ENCODE peak calls at places on chromosome 5, in ten cellular contexts. U, Y, R, P, M, C, Q, V, K and Z are unnamed samples.

GRCh38 chr5:107272954-107273353 is 397.8 kb downstream of the EFNA5 start:
- DNase-seq in M (no peak), Q (no peak), P (no peak), R (no peak), K (no peak), V (no peak), U (no peak), C (no peak), Y (no peak), Z (no peak)

GRCh38 chr5:96209829-96210228 is 223.2 kb downstream of the PCSK1 start:
- DNase-seq in Y (peak; percentile 77), V (no peak), Q (no peak), C (no peak), P (no peak), K (no peak), M (no peak), U (no peak), R (no peak), Z (no peak)

GRCh38 chr5:174692982-174693422 is 31.4 kb upstream of the MSX2 start:
- DNase-seq in C (no peak), K (no peak), M (peak; percentile 78), R (no peak), U (no peak), V (peak; percentile 64), Q (no peak), P (no peak), Y (no peak), Z (no peak)

GRCh38 chr5:10018670-10019069 is 231.0 kb downstream of the ATPSCKMT start:
- DNase-seq in U (no peak), Q (no peak), V (no peak), C (no peak), M (no peak), K (no peak), R (no peak), P (peak; percentile 77), Y (peak; percentile 90), Z (no peak)

GRCh38 chr5:57117601-57118000 is 56.3 kb upstream of the GPBP1 start:
- DNase-seq in C (no peak), Y (peak; percentile 7), M (no peak), U (no peak), Q (no peak), K (no peak), R (peak; percentile 11), V (no peak), P (no peak), Z (no peak)

GRCh38 chr5:137310051-137310730 is 188.9 kb downstream of the SPOCK1 start:
- DNase-seq in Y (peak; percentile 90), V (no peak), U (no peak), M (peak; percentile 22), K (peak; percentile 48), P (peak; percentile 95), R (no peak), C (no peak), Q (no peak), Z (no peak)

GRCh38 chr5:92364986-92365550 is 982.0 kb upstream of the ARRDC3 start:
- DNase-seq in M (no peak), R (no peak), P (no peak), U (peak; percentile 40), Y (no peak), C (no peak), K (no peak), V (no peak), Q (no peak), Z (no peak)

GRCh38 chr5:168819004-168819626 is 239.9 kb upstream of the PANK3 start:
- DNase-seq in U (no peak), M (no peak), P (no peak), V (peak; percentile 40), K (no peak), C (no peak), Y (no peak), R (no peak), Q (no peak), Z (no peak)

GRCh38 chr5:77632526-77633268 is 5.8 kb downstream of the OTP start:
- DNase-seq in V (no peak), P (no peak), R (peak; percentile 55), Y (no peak), C (no peak), Q (no peak), U (no peak), K (no peak), M (peak; percentile 62), Z (no peak)

GRCh38 chr5:83718195-83718825 is 2.3 kb downstream of the HAPLN1 start:
- DNase-seq in K (peak; percentile 80), Q (no peak), M (peak; percentile 90), V (no peak), R (peak; percentile 73), P (peak; percentile 72), U (peak; percentile 31), C (peak; percentile 41), Y (peak; percentile 72), Z (no peak)
- TF ChIP-seq CTCF in K (peak; percentile 87), Q (peak; percentile 86), M (peak; percentile 90), V (peak; percentile 39), R (peak; percentile 79), P (peak; percentile 93), U (peak; percentile 78), C (peak; percentile 75), Y (peak; percentile 82), Z (no peak)

GRCh38 chr5:164326219-164326618 is 820.8 kb downstream of the MAT2B start:
- DNase-seq in Y (no peak), C (no peak), R (peak; percentile 10), M (peak; percentile 50), U (no peak), Q (no peak), V (no peak), K (no peak), P (no peak), Z (no peak)
- TF ChIP-seq CTCF in Y (peak; percentile 33), C (peak; percentile 28), R (peak; percentile 28), M (peak; percentile 55), U (no peak), Q (no peak), V (no peak), K (peak; percentile 31), P (no peak), Z (no peak)

DNA sequence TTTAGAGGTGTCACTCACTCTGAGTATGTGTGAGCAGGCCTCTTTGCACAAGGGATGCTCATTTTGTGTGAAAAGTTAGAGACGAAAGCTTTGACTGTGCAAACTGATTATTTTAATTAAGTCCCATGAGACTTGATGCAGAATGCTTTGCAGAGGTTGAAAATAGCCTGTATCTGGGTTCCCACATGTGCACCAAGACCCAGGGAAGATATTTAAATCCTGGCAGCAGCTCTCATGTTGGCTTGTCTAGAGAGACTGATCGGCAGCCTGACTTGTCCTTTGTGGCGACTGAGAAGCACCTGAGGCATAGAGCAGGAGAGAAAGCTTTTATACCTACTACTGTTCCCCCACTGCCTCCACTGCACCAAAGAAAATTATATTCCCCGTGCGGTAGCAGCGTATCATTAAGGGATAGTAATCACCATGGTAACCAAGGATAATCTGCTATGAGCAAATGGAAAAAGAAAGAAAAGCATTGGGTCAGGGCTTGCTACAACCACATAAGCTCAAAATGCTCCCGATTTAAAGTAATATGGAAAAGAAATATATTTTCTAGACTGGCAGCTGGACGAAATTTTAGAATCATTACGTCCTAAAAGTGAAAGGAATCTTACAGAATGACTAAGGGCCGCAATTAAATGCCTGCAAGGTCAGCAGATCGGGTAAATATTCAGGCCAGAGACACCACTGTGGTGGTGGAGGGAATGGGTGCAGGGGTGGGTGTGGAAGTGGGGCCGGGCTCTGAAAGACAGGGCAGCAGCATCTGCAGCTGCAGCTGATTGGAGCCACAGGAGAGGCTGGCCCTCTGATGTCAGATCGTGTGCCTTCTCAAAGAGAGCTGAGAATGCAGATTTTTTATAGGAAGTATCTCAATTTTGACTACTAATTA is 135.3 kb upstream of the EPB41L4A start:
- DNase-seq in K (no peak), U (no peak), Y (no peak), M (no peak), P (no peak), C (no peak), Q (no peak), V (peak; percentile 6), R (no peak), Z (no peak)
- TF ChIP-seq CTCF in K (no peak), U (no peak), Y (no peak), M (no peak), P (no peak), C (no peak), Q (no peak), V (no peak), R (no peak), Z (no peak)

DNA sequence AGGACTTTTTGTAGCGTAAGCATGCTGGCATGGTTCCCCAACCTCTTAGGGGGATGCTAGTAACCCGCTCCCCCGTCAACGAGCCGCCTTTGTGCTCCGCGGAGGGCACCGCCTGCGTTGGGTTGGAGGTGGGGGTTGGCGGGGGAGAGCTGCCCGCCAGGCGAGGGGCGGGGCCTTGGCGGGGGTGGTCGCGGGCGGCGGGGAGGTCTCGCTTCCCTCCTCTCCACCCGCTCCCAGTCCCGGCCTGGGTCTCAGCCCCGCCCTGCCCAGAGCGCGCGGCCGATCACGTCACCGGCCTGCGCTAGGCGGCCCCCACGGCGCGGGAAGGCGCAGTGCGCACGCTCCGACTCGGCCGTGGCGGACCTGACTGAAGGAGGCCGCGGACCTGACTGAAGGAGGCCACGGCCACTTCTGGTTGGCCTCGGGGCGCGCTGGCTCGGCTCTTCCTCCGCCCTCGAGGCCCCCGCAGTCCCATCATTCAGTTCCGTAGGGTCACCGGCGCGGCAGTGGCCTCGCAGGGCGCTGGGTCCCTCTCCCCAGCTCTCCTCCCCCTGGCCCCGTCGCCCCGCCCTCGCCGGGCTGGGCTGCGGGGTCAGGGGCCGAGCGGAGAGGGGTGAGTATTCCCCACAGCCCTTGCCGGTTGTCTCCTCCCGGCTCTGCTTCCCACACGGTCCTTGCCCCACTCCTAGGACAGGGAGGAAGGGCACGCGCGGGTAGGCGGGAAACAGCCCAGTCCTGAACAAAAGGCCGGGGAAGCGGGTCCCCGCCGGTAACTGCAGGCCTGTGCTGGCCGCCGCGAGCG is at the start of gene ATG10:
- DNase-seq in M (peak; percentile 94), P (peak; percentile 92), Q (peak; percentile 96), Y (peak; percentile 88), R (peak; percentile 95), K (peak; percentile 96), V (peak; percentile 98), U (peak; percentile 80), C (peak; percentile 96), Z (peak; percentile 93)
- TF ChIP-seq CTCF in M (no peak), P (no peak), Q (no peak), Y (no peak), R (no peak), K (no peak), V (no peak), U (no peak), C (no peak), Z (no peak)

GRCh38 chr5:1478333-1478732 is 33.1 kb upstream of the SLC6A3 start:
- DNase-seq in M (no peak), Q (no peak), P (no peak), V (no peak), K (no peak), C (no peak), U (no peak), R (no peak), Y (no peak), Z (no peak)

GRCh38 chr5:1480217-1480616 is 35.0 kb upstream of the SLC6A3 start:
- DNase-seq in Q (peak; percentile 82), K (no peak), V (peak; percentile 72), U (no peak), Y (no peak), C (no peak), M (peak; percentile 48), R (no peak), P (no peak), Z (no peak)

GRCh38 chr5:1480806-1481205 is 35.6 kb upstream of the SLC6A3 start:
- DNase-seq in Y (no peak), U (no peak), P (no peak), R (no peak), C (no peak), Q (no peak), K (no peak), M (no peak), V (no peak), Z (no peak)

GRCh38 chr5:1479066-1479465 is 33.8 kb upstream of the SLC6A3 start:
- DNase-seq in V (no peak), Q (no peak), U (no peak), M (no peak), K (no peak), R (no peak), P (no peak), C (no peak), Y (no peak), Z (no peak)

GRCh38 chr5:1479581-1480188 is 34.4 kb upstream of the SLC6A3 start:
- DNase-seq in Q (no peak), K (peak; percentile 69), V (peak; percentile 85), P (peak; percentile 32), M (peak; percentile 65), Y (peak; percentile 35), C (no peak), R (peak; percentile 61), U (peak; percentile 45), Z (peak; percentile 68)
- TF ChIP-seq CTCF in Q (peak; percentile 62), K (peak; percentile 84), V (peak; percentile 77), P (peak; percentile 76), M (peak; percentile 82), Y (peak; percentile 78), C (peak; percentile 57), R (peak; percentile 70), U (peak; percentile 66), Z (no peak)